ENCODE peak calls at places on chromosomes 12 and 14, in ten cellular contexts. One of them, this sample, is unnamed.

GRCh38 chr12:118102070-118102469 is 1.7 kb downstream of the VSIG10 start:
- DNase-seq in gastrocnemius medialis: no peak
- DNase-seq in upper lobe of right lung: no peak
- DNase-seq in astrocyte: no peak
- DNase-seq in CD8-positive, alpha-beta memory T cell: no peak
- DNase-seq in endodermal cell: peak; percentile 85
- DNase-seq in esophagus squamous epithelium: no peak
- DNase-seq in body of pancreas: peak; percentile 18
- DNase-seq in psoas muscle: no peak
- DNase-seq in CD4-positive, alpha-beta memory T cell: no peak
- DNase-seq in this sample: no peak

GRCh38 chr12:31309279-31309678 is 16.7 kb downstream of the SINHCAF start:
- DNase-seq in body of pancreas: no peak
- DNase-seq in CD8-positive, alpha-beta memory T cell: no peak
- DNase-seq in CD4-positive, alpha-beta memory T cell: no peak
- DNase-seq in upper lobe of right lung: no peak
- DNase-seq in esophagus squamous epithelium: no peak
- DNase-seq in astrocyte: no peak
- DNase-seq in endodermal cell: no peak
- DNase-seq in gastrocnemius medialis: no peak
- DNase-seq in psoas muscle: no peak
- DNase-seq in this sample: no peak

GRCh38 chr14:38205949-38206665 is 1.6 kb upstream of the SSTR1 start:
- DNase-seq in gastrocnemius medialis: no peak
- DNase-seq in endodermal cell: no peak
- DNase-seq in astrocyte: no peak
- DNase-seq in psoas muscle: no peak
- DNase-seq in CD4-positive, alpha-beta memory T cell: no peak
- DNase-seq in esophagus squamous epithelium: no peak
- DNase-seq in CD8-positive, alpha-beta memory T cell: no peak
- DNase-seq in body of pancreas: no peak
- DNase-seq in upper lobe of right lung: no peak
- DNase-seq in this sample: no peak

GRCh38 chr12:94589591-94590001 is 60.8 kb downstream of the TMCC3 start:
- DNase-seq in psoas muscle: no peak
- DNase-seq in endodermal cell: no peak
- DNase-seq in gastrocnemius medialis: no peak
- DNase-seq in astrocyte: no peak
- DNase-seq in body of pancreas: no peak
- DNase-seq in upper lobe of right lung: no peak
- DNase-seq in CD8-positive, alpha-beta memory T cell: no peak
- DNase-seq in CD4-positive, alpha-beta memory T cell: no peak
- DNase-seq in esophagus squamous epithelium: no peak
- DNase-seq in this sample: no peak

GRCh38 chr12:121713257-121714155 is 954 bp downstream of the TMEM120B start:
- DNase-seq in gastrocnemius medialis: no peak
- DNase-seq in endodermal cell: no peak
- DNase-seq in upper lobe of right lung: no peak
- DNase-seq in esophagus squamous epithelium: no peak
- DNase-seq in psoas muscle: peak; percentile 31
- DNase-seq in body of pancreas: peak; percentile 5
- DNase-seq in CD8-positive, alpha-beta memory T cell: peak; percentile 7
- DNase-seq in CD4-positive, alpha-beta memory T cell: no peak
- DNase-seq in astrocyte: no peak
- DNase-seq in this sample: no peak

GRCh38 chr14:102484316-102484715 is 25.3 kb downstream of the ANKRD9 start:
- DNase-seq in CD8-positive, alpha-beta memory T cell: no peak
- DNase-seq in upper lobe of right lung: peak; percentile 13
- DNase-seq in astrocyte: no peak
- DNase-seq in CD4-positive, alpha-beta memory T cell: no peak
- DNase-seq in gastrocnemius medialis: no peak
- DNase-seq in endodermal cell: no peak
- DNase-seq in body of pancreas: no peak
- DNase-seq in psoas muscle: no peak
- DNase-seq in esophagus squamous epithelium: no peak
- DNase-seq in this sample: no peak

GRCh38 chr12:132899033-132899432 is 11.6 kb upstream of the CHFR start:
- DNase-seq in gastrocnemius medialis: no peak
- DNase-seq in CD4-positive, alpha-beta memory T cell: no peak
- DNase-seq in body of pancreas: no peak
- DNase-seq in CD8-positive, alpha-beta memory T cell: no peak
- DNase-seq in upper lobe of right lung: no peak
- DNase-seq in esophagus squamous epithelium: no peak
- DNase-seq in psoas muscle: no peak
- DNase-seq in astrocyte: peak; percentile 33
- DNase-seq in endodermal cell: peak; percentile 20
- DNase-seq in this sample: no peak

GRCh38 chr14:34843011-34843554 is 32.1 kb downstream of the BAZ1A start:
- DNase-seq in astrocyte: peak; percentile 70
- DNase-seq in esophagus squamous epithelium: no peak
- DNase-seq in body of pancreas: no peak
- DNase-seq in CD4-positive, alpha-beta memory T cell: no peak
- DNase-seq in upper lobe of right lung: no peak
- DNase-seq in gastrocnemius medialis: no peak
- DNase-seq in endodermal cell: peak; percentile 44
- DNase-seq in CD8-positive, alpha-beta memory T cell: no peak
- DNase-seq in psoas muscle: no peak
- DNase-seq in this sample: no peak

GRCh38 chr14:100213956-100214767 is 24.8 kb upstream of the YY1 start:
- DNase-seq in astrocyte: no peak
- DNase-seq in upper lobe of right lung: peak; percentile 98
- DNase-seq in CD4-positive, alpha-beta memory T cell: peak; percentile 87
- DNase-seq in CD8-positive, alpha-beta memory T cell: peak; percentile 89
- DNase-seq in esophagus squamous epithelium: peak; percentile 64
- DNase-seq in endodermal cell: peak; percentile 98
- DNase-seq in psoas muscle: peak; percentile 93
- DNase-seq in body of pancreas: peak; percentile 94
- DNase-seq in gastrocnemius medialis: peak; percentile 64
- DNase-seq in this sample: peak; percentile 95

GRCh38 chr12:113860059-113860820 is 105.9 kb downstream of the RBM19 start:
- DNase-seq in body of pancreas: no peak
- DNase-seq in upper lobe of right lung: no peak
- DNase-seq in gastrocnemius medialis: no peak
- DNase-seq in CD8-positive, alpha-beta memory T cell: no peak
- DNase-seq in CD4-positive, alpha-beta memory T cell: no peak
- DNase-seq in astrocyte: no peak
- DNase-seq in endodermal cell: peak; percentile 84
- DNase-seq in esophagus squamous epithelium: no peak
- DNase-seq in psoas muscle: no peak
- DNase-seq in this sample: no peak
- H3K4me1 ChIP-seq in body of pancreas: no peaks in the 10 kb centered on the region
- H3K4me1 ChIP-seq in upper lobe of right lung: no peaks in the 10 kb centered on the region
- H3K4me1 ChIP-seq in gastrocnemius medialis: peaks cover 5% of the 10 kb centered on the region
- H3K4me1 ChIP-seq in CD8-positive, alpha-beta memory T cell: no peaks in the 10 kb centered on the region
- H3K4me1 ChIP-seq in CD4-positive, alpha-beta memory T cell: no peaks in the 10 kb centered on the region
- H3K4me1 ChIP-seq in astrocyte: peaks cover 32% of the 10 kb centered on the region
- H3K4me1 ChIP-seq in endodermal cell: peaks cover 34% of the 10 kb centered on the region
- H3K4me1 ChIP-seq in esophagus squamous epithelium: peaks cover 59% of the 10 kb centered on the region
- H3K4me1 ChIP-seq in psoas muscle: no peaks in the 10 kb centered on the region
- H3K4me1 ChIP-seq in this sample: peaks cover 7% of the 10 kb centered on the region

GRCh38 chr14:72717220-72717619 is 176.7 kb downstream of the DPF3 start:
- DNase-seq in gastrocnemius medialis: no peak
- DNase-seq in CD4-positive, alpha-beta memory T cell: no peak
- DNase-seq in psoas muscle: no peak
- DNase-seq in body of pancreas: no peak
- DNase-seq in CD8-positive, alpha-beta memory T cell: no peak
- DNase-seq in endodermal cell: no peak
- DNase-seq in upper lobe of right lung: no peak
- DNase-seq in astrocyte: no peak
- DNase-seq in esophagus squamous epithelium: no peak
- DNase-seq in this sample: no peak
- H3K27ac ChIP-seq in gastrocnemius medialis: peak overlapping the region; percentile 92
- H3K27ac ChIP-seq in CD4-positive, alpha-beta memory T cell: no peak overlapping the region
- H3K27ac ChIP-seq in psoas muscle: peak overlapping the region; percentile 90
- H3K27ac ChIP-seq in body of pancreas: no peak overlapping the region
- H3K27ac ChIP-seq in CD8-positive, alpha-beta memory T cell: no peak overlapping the region
- H3K27ac ChIP-seq in endodermal cell: no peak overlapping the region
- H3K27ac ChIP-seq in upper lobe of right lung: no peak overlapping the region
- H3K27ac ChIP-seq in astrocyte: no peak overlapping the region
- H3K27ac ChIP-seq in esophagus squamous epithelium: no peak overlapping the region
- H3K27ac ChIP-seq in this sample: no peak overlapping the region

GRCh38 chr12:29043069-29043468 is 106.0 kb upstream of the FAR2 start:
- DNase-seq in esophagus squamous epithelium: no peak
- DNase-seq in CD8-positive, alpha-beta memory T cell: no peak
- DNase-seq in CD4-positive, alpha-beta memory T cell: no peak
- DNase-seq in gastrocnemius medialis: no peak
- DNase-seq in astrocyte: peak; percentile 29
- DNase-seq in upper lobe of right lung: no peak
- DNase-seq in psoas muscle: no peak
- DNase-seq in endodermal cell: no peak
- DNase-seq in body of pancreas: no peak
- DNase-seq in this sample: no peak

GRCh38 chr12:29044799-29045198 is 104.3 kb upstream of the FAR2 start:
- DNase-seq in endodermal cell: no peak
- DNase-seq in psoas muscle: no peak
- DNase-seq in CD8-positive, alpha-beta memory T cell: no peak
- DNase-seq in esophagus squamous epithelium: no peak
- DNase-seq in gastrocnemius medialis: no peak
- DNase-seq in astrocyte: no peak
- DNase-seq in body of pancreas: no peak
- DNase-seq in CD4-positive, alpha-beta memory T cell: no peak
- DNase-seq in upper lobe of right lung: no peak
- DNase-seq in this sample: no peak

GRCh38 chr12:29039013-29039412 is 110.1 kb upstream of the FAR2 start:
- DNase-seq in body of pancreas: no peak
- DNase-seq in esophagus squamous epithelium: no peak
- DNase-seq in psoas muscle: no peak
- DNase-seq in CD4-positive, alpha-beta memory T cell: no peak
- DNase-seq in endodermal cell: no peak
- DNase-seq in CD8-positive, alpha-beta memory T cell: no peak
- DNase-seq in upper lobe of right lung: no peak
- DNase-seq in astrocyte: peak; percentile 47
- DNase-seq in gastrocnemius medialis: no peak
- DNase-seq in this sample: no peak

GRCh38 chr12:29041621-29042020 is 107.5 kb upstream of the FAR2 start:
- DNase-seq in psoas muscle: no peak
- DNase-seq in CD8-positive, alpha-beta memory T cell: no peak
- DNase-seq in astrocyte: peak; percentile 86
- DNase-seq in CD4-positive, alpha-beta memory T cell: no peak
- DNase-seq in upper lobe of right lung: no peak
- DNase-seq in gastrocnemius medialis: no peak
- DNase-seq in body of pancreas: no peak
- DNase-seq in endodermal cell: no peak
- DNase-seq in esophagus squamous epithelium: no peak
- DNase-seq in this sample: no peak
- H3K4me1 ChIP-seq in psoas muscle: no peaks in the 10 kb centered on the region
- H3K4me1 ChIP-seq in CD8-positive, alpha-beta memory T cell: no peaks in the 10 kb centered on the region
- H3K4me1 ChIP-seq in astrocyte: peaks cover 11% of the 10 kb centered on the region
- H3K4me1 ChIP-seq in CD4-positive, alpha-beta memory T cell: no peaks in the 10 kb centered on the region
- H3K4me1 ChIP-seq in upper lobe of right lung: no peaks in the 10 kb centered on the region
- H3K4me1 ChIP-seq in gastrocnemius medialis: no peaks in the 10 kb centered on the region
- H3K4me1 ChIP-seq in body of pancreas: no peaks in the 10 kb centered on the region
- H3K4me1 ChIP-seq in endodermal cell: no peaks in the 10 kb centered on the region
- H3K4me1 ChIP-seq in esophagus squamous epithelium: no peaks in the 10 kb centered on the region
- H3K4me1 ChIP-seq in this sample: no peaks in the 10 kb centered on the region

GRCh38 chr14:75370416-75371205 is 57.2 kb upstream of the JDP2 start:
- DNase-seq in psoas muscle: no peak
- DNase-seq in esophagus squamous epithelium: no peak
- DNase-seq in body of pancreas: no peak
- DNase-seq in upper lobe of right lung: no peak
- DNase-seq in CD4-positive, alpha-beta memory T cell: no peak
- DNase-seq in gastrocnemius medialis: no peak
- DNase-seq in astrocyte: no peak
- DNase-seq in endodermal cell: peak; percentile 1
- DNase-seq in CD8-positive, alpha-beta memory T cell: no peak
- DNase-seq in this sample: no peak
- H3K27ac ChIP-seq in psoas muscle: peak overlapping the region; percentile 72
- H3K27ac ChIP-seq in esophagus squamous epithelium: no peak overlapping the region
- H3K27ac ChIP-seq in body of pancreas: no peak overlapping the region
- H3K27ac ChIP-seq in upper lobe of right lung: no peak overlapping the region
- H3K27ac ChIP-seq in CD4-positive, alpha-beta memory T cell: no peak overlapping the region
- H3K27ac ChIP-seq in gastrocnemius medialis: peak overlapping the region; percentile 78
- H3K27ac ChIP-seq in astrocyte: no peak overlapping the region
- H3K27ac ChIP-seq in endodermal cell: no peak overlapping the region
- H3K27ac ChIP-seq in CD8-positive, alpha-beta memory T cell: no peak overlapping the region
- H3K27ac ChIP-seq in this sample: no peak overlapping the region

GRCh38 chr12:32454866-32455265 is 55.5 kb downstream of the FGD4 start:
- DNase-seq in endodermal cell: peak; percentile 61
- DNase-seq in esophagus squamous epithelium: no peak
- DNase-seq in gastrocnemius medialis: no peak
- DNase-seq in CD4-positive, alpha-beta memory T cell: no peak
- DNase-seq in upper lobe of right lung: no peak
- DNase-seq in astrocyte: no peak
- DNase-seq in body of pancreas: no peak
- DNase-seq in psoas muscle: no peak
- DNase-seq in CD8-positive, alpha-beta memory T cell: no peak
- DNase-seq in this sample: no peak
- H3K4me1 ChIP-seq in endodermal cell: peaks cover 21% of the 10 kb centered on the region
- H3K4me1 ChIP-seq in esophagus squamous epithelium: peaks cover 59% of the 10 kb centered on the region
- H3K4me1 ChIP-seq in gastrocnemius medialis: peaks cover 45% of the 10 kb centered on the region
- H3K4me1 ChIP-seq in CD4-positive, alpha-beta memory T cell: no peaks in the 10 kb centered on the region
- H3K4me1 ChIP-seq in upper lobe of right lung: peaks cover 34% of the 10 kb centered on the region
- H3K4me1 ChIP-seq in astrocyte: peaks cover 23% of the 10 kb centered on the region
- H3K4me1 ChIP-seq in body of pancreas: peaks cover 43% of the 10 kb centered on the region
- H3K4me1 ChIP-seq in psoas muscle: peaks cover 34% of the 10 kb centered on the region
- H3K4me1 ChIP-seq in CD8-positive, alpha-beta memory T cell: no peaks in the 10 kb centered on the region
- H3K4me1 ChIP-seq in this sample: peaks cover 45% of the 10 kb centered on the region

GRCh38 chr12:98593351-98594049 is at the start of gene SLC25A3:
- DNase-seq in esophagus squamous epithelium: peak; percentile 86
- DNase-seq in upper lobe of right lung: peak; percentile 98
- DNase-seq in gastrocnemius medialis: peak; percentile 95
- DNase-seq in psoas muscle: peak; percentile 95
- DNase-seq in CD8-positive, alpha-beta memory T cell: peak; percentile 91
- DNase-seq in endodermal cell: peak; percentile 99
- DNase-seq in astrocyte: peak; percentile 94
- DNase-seq in CD4-positive, alpha-beta memory T cell: peak; percentile 94
- DNase-seq in body of pancreas: peak; percentile 98
- DNase-seq in this sample: peak; percentile 99

GRCh38 chr12:98594050-98594853 is 766 bp downstream of the SLC25A3 start:
- DNase-seq in gastrocnemius medialis: peak; percentile 23
- DNase-seq in CD4-positive, alpha-beta memory T cell: peak; percentile 14
- DNase-seq in upper lobe of right lung: peak; percentile 78
- DNase-seq in astrocyte: no peak
- DNase-seq in CD8-positive, alpha-beta memory T cell: no peak
- DNase-seq in body of pancreas: peak; percentile 55
- DNase-seq in endodermal cell: peak; percentile 45
- DNase-seq in psoas muscle: peak; percentile 57
- DNase-seq in esophagus squamous epithelium: no peak
- DNase-seq in this sample: no peak

GRCh38 chr12:98595152-98595988 is 1.9 kb downstream of the SLC25A3 start:
- DNase-seq in esophagus squamous epithelium: no peak
- DNase-seq in CD8-positive, alpha-beta memory T cell: peak; percentile 60
- DNase-seq in psoas muscle: no peak
- DNase-seq in astrocyte: peak; percentile 76
- DNase-seq in upper lobe of right lung: no peak
- DNase-seq in body of pancreas: no peak
- DNase-seq in gastrocnemius medialis: no peak
- DNase-seq in endodermal cell: peak; percentile 17
- DNase-seq in CD4-positive, alpha-beta memory T cell: no peak
- DNase-seq in this sample: no peak

GRCh38 chr12:98591209-98591608 is 2.3 kb upstream of the SLC25A3 start:
- DNase-seq in endodermal cell: peak; percentile 49
- DNase-seq in astrocyte: no peak
- DNase-seq in psoas muscle: no peak
- DNase-seq in esophagus squamous epithelium: no peak
- DNase-seq in CD4-positive, alpha-beta memory T cell: no peak
- DNase-seq in gastrocnemius medialis: no peak
- DNase-seq in CD8-positive, alpha-beta memory T cell: no peak
- DNase-seq in upper lobe of right lung: no peak
- DNase-seq in body of pancreas: no peak
- DNase-seq in this sample: no peak

GRCh38 chr12:98592825-98593322 is 612 bp upstream of the SLC25A3 start:
- DNase-seq in upper lobe of right lung: no peak
- DNase-seq in esophagus squamous epithelium: no peak
- DNase-seq in gastrocnemius medialis: no peak
- DNase-seq in CD8-positive, alpha-beta memory T cell: no peak
- DNase-seq in astrocyte: no peak
- DNase-seq in psoas muscle: no peak
- DNase-seq in body of pancreas: no peak
- DNase-seq in CD4-positive, alpha-beta memory T cell: no peak
- DNase-seq in endodermal cell: no peak
- DNase-seq in this sample: no peak
- H3K27ac ChIP-seq in upper lobe of right lung: peak overlapping the region; percentile 99
- H3K27ac ChIP-seq in esophagus squamous epithelium: peak overlapping the region; percentile 100
- H3K27ac ChIP-seq in gastrocnemius medialis: peak overlapping the region; percentile 95
- H3K27ac ChIP-seq in CD8-positive, alpha-beta memory T cell: peak overlapping the region; percentile 98
- H3K27ac ChIP-seq in astrocyte: peak overlapping the region; percentile 63
- H3K27ac ChIP-seq in psoas muscle: peak overlapping the region; percentile 98
- H3K27ac ChIP-seq in body of pancreas: peak overlapping the region; percentile 75
- H3K27ac ChIP-seq in CD4-positive, alpha-beta memory T cell: peak overlapping the region; percentile 94
- H3K27ac ChIP-seq in endodermal cell: no peak overlapping the region
- H3K27ac ChIP-seq in this sample: peak overlapping the region; percentile 99